ENCODE peak calls at places on chromosomes 7 and 10, in four cellular contexts. M, H, D and Q are unnamed samples.

GRCh38 chr10:91416339-91416868 is 6.3 kb downstream of the HECTD2 start:
- DNase-seq in M (no peak), H (no peak), D (no peak), Q (peak)

GRCh38 chr7:133770863-133771492 is 356.2 kb upstream of the LRGUK start:
- DNase-seq in M (peak), H (no peak), D (no peak), Q (peak)

GRCh38 chr10:95273393-95274312 is 17.1 kb downstream of the PDLIM1 start:
- DNase-seq in D (peak), H (no peak), M (peak), Q (peak)

GRCh38 chr7:107023522-107024149 is 20.9 kb upstream of the PRKAR2B start:
- DNase-seq in D (no peak), H (no peak), M (no peak), Q (no peak)

GRCh38 chr10:31213959-31214358 is 105.1 kb upstream of the ZEB1 start:
- DNase-seq in M (no peak), D (no peak), H (no peak), Q (no peak)

GRCh38 chr7:121084748-121085336 is 96.3 kb downstream of the CPED1 start:
- DNase-seq in M (peak), H (no peak), D (peak), Q (peak)

GRCh38 chr7:126493801-126494200 is 758.9 kb downstream of the GRM8 start:
- DNase-seq in D (no peak), H (no peak), M (no peak), Q (no peak)

GRCh38 chr7:128094111-128094570 is 62.9 kb upstream of the LRRC4 start:
- DNase-seq in D (no peak), H (no peak), M (no peak), Q (peak)

GRCh38 chr10:70575486-70575873 is 27.1 kb downstream of the PRF1 start:
- DNase-seq in D (no peak), H (peak), M (no peak), Q (no peak)

GRCh38 chr7:7148799-7149481 is 33.4 kb upstream of the C1GALT1 start:
- DNase-seq in M (no peak), D (no peak), H (no peak), Q (no peak)

GRCh38 chr10:61503051-61503450 is 49.9 kb upstream of the TMEM26 start:
- DNase-seq in D (no peak), M (peak), H (no peak), Q (peak)

GRCh38 chr7:50529093-50529862 is 35.9 kb downstream of the DDC start:
- DNase-seq in D (no peak), M (no peak), H (no peak), Q (no peak)

GRCh38 chr7:88357794-88358533 is 51.3 kb upstream of the STEAP4 start:
- DNase-seq in M (no peak), H (no peak), D (no peak), Q (peak)

GRCh38 chr10:129709627-129710509 is 242.8 kb downstream of the MGMT start:
- DNase-seq in D (no peak), H (no peak), M (no peak), Q (no peak)

GRCh38 chr7:77439572-77439971 is 23.4 kb upstream of the GSAP start:
- DNase-seq in D (no peak), M (no peak), H (no peak), Q (no peak)

GRCh38 chr7:73869011-73869785 is 8.2 kb downstream of the TMEM270 start:
- DNase-seq in D (no peak), M (no peak), H (no peak), Q (no peak)

GRCh38 chr7:158076215-158076614 is 511.4 kb downstream of the PTPRN2 start:
- DNase-seq in H (no peak), M (no peak), D (no peak), Q (no peak)

GRCh38 chr7:114979803-114980507 is 58.1 kb downstream of the MDFIC start:
- DNase-seq in M (no peak), D (no peak), H (no peak), Q (no peak)

GRCh38 chr7:156998988-156999610 is 11.4 kb downstream of the MNX1 start:
- DNase-seq in H (no peak), D (no peak), M (no peak), Q (no peak)

GRCh38 chr10:47346572-47347302 is 1.4 kb upstream of the RBP3 start:
- DNase-seq in H (no peak), D (no peak), M (peak), Q (no peak)

GRCh38 chr7:106048621-106049020 is 63.5 kb downstream of the SYPL1 start:
- DNase-seq in H (no peak), M (no peak), D (no peak), Q (no peak)

GRCh38 chr10:1142596-1142995 is 86.4 kb downstream of the WDR37 start:
- DNase-seq in D (no peak), M (no peak), H (no peak), Q (no peak)

GRCh38 chr7:118671149-118671548 is 446.6 kb downstream of the ANKRD7 start:
- DNase-seq in H (no peak), D (no peak), M (no peak), Q (no peak)

GRCh38 chr10:94307046-94307615 is 55.6 kb downstream of the NOC3L start:
- DNase-seq in M (no peak), D (no peak), H (no peak), Q (no peak)

GRCh38 chr7:106110238-106110560 is 1.9 kb downstream of the SYPL1 start:
- DNase-seq in H (no peak), M (peak), D (no peak), Q (peak)

GRCh38 chr7:92179393-92179924 is 517 bp upstream of the LRRD1 start:
- DNase-seq in H (no peak), D (no peak), M (no peak), Q (no peak)

GRCh38 chr7:539731-540411 is 20.2 kb upstream of the PDGFA start:
- DNase-seq in D (peak), H (no peak), M (no peak), Q (peak)

GRCh38 chr10:122500194-122500593 is 38.8 kb downstream of the HTRA1 start:
- DNase-seq in H (no peak), M (no peak), D (no peak), Q (no peak)

GRCh38 chr10:69768386-69768785 is 33.3 kb upstream of the COL13A1 start:
- DNase-seq in H (no peak), D (no peak), M (no peak), Q (peak)

GRCh38 chr7:23356726-23357125 is 57.6 kb downstream of the MALSU1 start:
- DNase-seq in H (no peak), D (no peak), M (peak), Q (no peak)

GRCh38 chr7:92944633-92945032 is 108.3 kb upstream of the CDK6 start:
- DNase-seq in H (no peak), D (no peak), M (no peak), Q (no peak)

GRCh38 chr10:60662917-60663614 is 115.2 kb upstream of the CDK1 start:
- DNase-seq in H (no peak), M (no peak), D (no peak), Q (no peak)